ENCODE peak calls at places on chromosomes 11 and 22, in four cellular contexts. W, P, X and I are unnamed samples.

GRCh38 chr22:37930270-37930951 is 23.0 kb downstream of the C22orf23 start:
- DNase-seq in W (no peak), X (no peak), P (no peak), I (no peak)

GRCh38 chr22:49141761-49142160 is 685.9 kb downstream of the BRD1 start:
- DNase-seq in W (no peak), P (no peak), X (no peak), I (no peak)

GRCh38 chr11:108973402-108974119 is 308.7 kb downstream of the DDX10 start:
- DNase-seq in W (peak), X (no peak), P (peak), I (no peak)

GRCh38 chr22:31098633-31099110 is 8.7 kb downstream of the SELENOM start:
- DNase-seq in P (no peak), X (no peak), W (no peak), I (no peak)

GRCh38 chr22:17675584-17675983 is 37.0 kb downstream of the BCL2L13 start:
- DNase-seq in P (no peak), X (no peak), W (no peak), I (no peak)

GRCh38 chr11:31798057-31799035 is 12.8 kb downstream of the PAX6 start:
- DNase-seq in P (no peak), W (no peak), X (no peak), I (no peak)

GRCh38 chr22:43297246-43298061 is 45.7 kb downstream of the SCUBE1 start:
- DNase-seq in W (no peak), X (no peak), P (no peak), I (no peak)

GRCh38 chr22:49753276-49753884 is 74.3 kb downstream of the BRD1 start:
- DNase-seq in P (no peak), X (no peak), W (no peak), I (no peak)

GRCh38 chr11:85811624-85812023 is 683 bp upstream of the SYTL2 start:
- DNase-seq in W (no peak), P (no peak), X (no peak), I (no peak)